ENCODE peak calls at places on chromosome 22, in six cellular contexts. C is dorsolateral prefrontal cortex; L is ovary; V is CD4-positive, alpha-beta T cell; Q is RWPE1; J is pancreas. S is an unnamed sample.
A peak's percentile ranks its signal among the peaks of the same experiment; 100 is the strongest.

GRCh38 chr22:17552737-17553136 is 10.6 kb upstream of the SLC25A18 start:
- DNase-seq in L (no peak), V (no peak), C (no peak), Q (no peak), J (no peak), S (peak; percentile 60)

GRCh38 chr22:31857247-31857646 is 87.1 kb upstream of the YWHAH start:
- DNase-seq in C (peak; percentile 77), J (peak; percentile 27), Q (no peak), L (no peak), V (no peak), S (no peak)

GRCh38 chr22:33474587-33474986 is 416.4 kb upstream of the SYN3 start:
- DNase-seq in C (no peak), Q (no peak), V (no peak), J (no peak), L (no peak), S (no peak)

GRCh38 chr22:34296456-34296855 is 376.2 kb upstream of the LARGE1 start:
- DNase-seq in V (no peak), J (no peak), L (no peak), C (no peak), Q (no peak), S (no peak)

GRCh38 chr22:26568207-26568706 is 21.7 kb downstream of the TPST2 start:
- DNase-seq in C (no peak), V (no peak), Q (peak; percentile 51), J (no peak), L (no peak), S (no peak)

GRCh38 chr22:24444251-24444650 is 16.9 kb downstream of the ADORA2A start:
- DNase-seq in Q (no peak), C (no peak), V (no peak), L (no peak), J (no peak), S (no peak)

GRCh38 chr22:28017859-28018258 is 98.8 kb upstream of the PITPNB start:
- DNase-seq in L (peak; percentile 27), Q (no peak), V (no peak), J (no peak), C (peak; percentile 37), S (peak; percentile 14)

GRCh38 chr22:40476341-40476740 is 105.9 kb downstream of the SGSM3 start:
- DNase-seq in J (no peak), V (no peak), L (no peak), C (no peak), Q (no peak), S (no peak)

GRCh38 chr22:23569291-23569690 is 10.8 kb downstream of the IGLL1 start:
- DNase-seq in Q (no peak), J (no peak), C (no peak), V (no peak), L (peak; percentile 28), S (no peak)

GRCh38 chr22:18110194-18110943 is at the start of gene TUBA8:
- DNase-seq in C (peak; percentile 87), J (peak; percentile 48), Q (peak; percentile 19), V (peak; percentile 15), L (peak; percentile 70), S (peak; percentile 84)

GRCh38 chr22:39592104-39593060 is 21.8 kb downstream of the CACNA1I start:
- DNase-seq in L (peak; percentile 90), C (no peak), J (peak; percentile 50), V (no peak), Q (peak; percentile 52), S (no peak)

GRCh38 chr22:49427341-49427740 is 400.3 kb downstream of the BRD1 start:
- DNase-seq in V (no peak), C (no peak), Q (no peak), L (no peak), J (no peak), S (no peak)

GRCh38 chr22:25095869-25096268 is 103.8 kb upstream of the CRYBB3 start:
- DNase-seq in Q (no peak), V (no peak), C (peak; percentile 54), L (no peak), J (no peak), S (no peak)

GRCh38 chr22:49922484-49922883 is 4.0 kb downstream of the CRELD2 start:
- DNase-seq in J (no peak), C (no peak), L (no peak), Q (no peak), V (no peak), S (no peak)

GRCh38 chr22:43270949-43271348 is 72.2 kb downstream of the SCUBE1 start:
- DNase-seq in J (no peak), L (no peak), C (no peak), V (no peak), Q (no peak), S (no peak)

GRCh38 chr22:39625554-39626537 is 55.3 kb downstream of the CACNA1I start:
- DNase-seq in J (no peak), L (no peak), Q (no peak), V (no peak), C (no peak), S (no peak)

GRCh38 chr22:22934543-22935055 is 47.0 kb downstream of the IGLL5 start:
- DNase-seq in L (no peak), J (no peak), Q (no peak), V (no peak), C (no peak), S (no peak)

GRCh38 chr22:49429066-49429465 is 398.6 kb downstream of the BRD1 start:
- DNase-seq in C (no peak), J (no peak), V (no peak), Q (no peak), L (no peak), S (no peak)

GRCh38 chr22:25114369-25115362 is 85.0 kb upstream of the CRYBB3 start:
- DNase-seq in Q (no peak), C (peak; percentile 15), V (no peak), J (no peak), L (no peak), S (no peak)

GRCh38 chr22:27718186-27719032 is 83.1 kb downstream of the MN1 start:
- DNase-seq in V (no peak), Q (peak; percentile 95), L (peak; percentile 61), C (peak; percentile 62), J (peak; percentile 18), S (peak; percentile 91)

GRCh38 chr22:40878937-40879336 is 17.0 kb upstream of the DNAJB7 start:
- DNase-seq in V (no peak), Q (no peak), L (no peak), C (no peak), J (no peak), S (no peak)

GRCh38 chr22:17847360-17848078 is 73.2 kb upstream of the BID start:
- DNase-seq in V (no peak), L (no peak), C (no peak), J (no peak), Q (no peak), S (no peak)

GRCh38 chr22:17095538-17095937 is 10.7 kb downstream of the IL17RA start:
- DNase-seq in V (no peak), J (no peak), L (no peak), Q (no peak), C (no peak), S (no peak)

GRCh38 chr22:49929553-49929979 is 11.1 kb downstream of the CRELD2 start:
- DNase-seq in L (peak; percentile 82), Q (peak; percentile 65), C (no peak), V (peak; percentile 78), J (peak; percentile 51), S (no peak)

GRCh38 chr22:30290679-30291333 is 1.5 kb upstream of the CASTOR1 start:
- DNase-seq in L (peak; percentile 90), Q (peak; percentile 64), V (no peak), J (peak; percentile 83), C (peak; percentile 81), S (peak; percentile 70)

GRCh38 chr22:45224988-45225731 is 15.5 kb downstream of the KIAA0930 start:
- DNase-seq in Q (no peak), J (no peak), V (no peak), C (peak; percentile 94), L (no peak), S (no peak)

GRCh38 chr22:20393705-20394476 is at the start of gene ZNF74:
- DNase-seq in Q (peak; percentile 57), L (peak; percentile 91), J (peak; percentile 89), V (peak; percentile 70), C (peak; percentile 91), S (peak; percentile 69)
- H3K27ac ChIP-seq in Q (peak within 1 kb of the TSS; percentile 69), L (peak within 1 kb of the TSS; percentile 22), J (peak within 1 kb of the TSS; percentile 55), V (peak within 1 kb of the TSS; percentile 64), C (peak within 1 kb of the TSS; percentile 40), S (peak within 1 kb of the TSS; percentile 63)

DNA sequence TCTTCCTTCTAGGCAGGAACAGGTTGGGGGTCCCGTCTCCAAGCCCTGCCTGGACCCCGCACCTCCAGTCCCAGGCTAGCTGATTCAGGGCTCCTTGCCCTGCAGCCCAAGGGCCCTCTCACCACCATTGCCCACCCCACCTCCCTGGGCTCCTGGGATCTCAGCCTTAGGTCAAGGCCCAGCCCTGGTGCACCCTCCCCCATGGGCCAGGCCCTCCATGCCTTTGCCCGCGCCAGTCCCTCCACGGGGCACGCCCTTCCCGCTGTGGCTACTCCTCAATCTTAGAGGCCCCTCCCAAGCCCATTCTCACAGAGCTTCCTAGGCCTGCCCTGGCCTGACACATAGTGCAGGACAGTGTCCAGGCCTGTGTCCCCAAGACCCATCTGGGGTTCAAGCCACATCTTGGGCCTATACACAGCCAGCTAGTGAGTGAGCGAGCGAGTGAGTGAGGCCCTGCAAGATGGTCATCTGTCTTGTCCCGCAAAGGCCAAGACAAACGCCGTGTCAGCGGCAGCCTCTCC is 6.9 kb downstream of the GP1BB start:
- DNase-seq in L (no peak), J (no peak), V (no peak), C (no peak), Q (no peak), S (no peak)
- H3K27ac ChIP-seq in L (no peak overlapping the region), J (no peak overlapping the region), V (no peak overlapping the region), C (no peak overlapping the region), Q (peak overlapping the region; percentile 14), S (no peak overlapping the region)

GRCh38 chr22:37896181-37896592 is 9.9 kb upstream of the MICALL1 start:
- DNase-seq in J (no peak), Q (peak; percentile 84), C (no peak), V (peak; percentile 18), L (no peak), S (no peak)

GRCh38 chr22:37896939-37897338 is 9.2 kb upstream of the MICALL1 start:
- DNase-seq in J (no peak), Q (no peak), L (no peak), C (no peak), V (no peak), S (no peak)

GRCh38 chr22:37894939-37895670 is 11.0 kb upstream of the MICALL1 start:
- DNase-seq in L (no peak), C (no peak), V (no peak), J (no peak), Q (no peak), S (no peak)

GRCh38 chr22:37898441-37899181 is 7.5 kb upstream of the MICALL1 start:
- DNase-seq in J (peak; percentile 78), L (no peak), V (no peak), Q (peak; percentile 61), C (peak; percentile 82), S (no peak)

DNA sequence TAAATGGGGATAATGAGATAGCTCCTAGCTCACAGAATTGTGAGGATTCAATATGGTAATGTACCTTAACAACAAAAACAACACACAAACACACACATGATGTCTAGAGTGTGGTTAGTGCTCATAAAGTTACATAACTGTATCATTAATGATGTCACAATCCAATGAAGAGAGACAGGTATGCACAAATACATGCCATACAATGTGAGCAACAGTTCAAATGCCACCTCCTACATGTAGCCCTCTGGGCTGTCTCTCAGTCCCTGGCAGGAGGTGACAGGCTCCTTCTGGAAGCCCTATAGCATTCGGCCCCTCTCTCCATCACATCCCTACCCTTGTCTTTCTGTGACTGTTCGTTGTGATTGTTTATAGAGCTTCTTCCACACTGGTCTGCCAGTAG is 8.3 kb upstream of the MICALL1 start:
- DNase-seq in L (no peak), V (no peak), C (no peak), Q (no peak), J (no peak), S (no peak)
- H3K27ac ChIP-seq in L (no peak overlapping the region), V (no peak overlapping the region), C (no peak overlapping the region), Q (peak overlapping the region; percentile 99), J (peak overlapping the region; percentile 70), S (no peak overlapping the region)

GRCh38 chr22:36470162-36470993 is 11.1 kb downstream of the TXN2 start:
- DNase-seq in C (peak; percentile 87), L (peak; percentile 84), J (peak; percentile 80), Q (peak; percentile 46), V (peak; percentile 75), S (peak; percentile 68)
- H3K27ac ChIP-seq in C (no peak overlapping the region), L (no peak overlapping the region), J (no peak overlapping the region), Q (peak overlapping the region; percentile 96), V (no peak overlapping the region), S (peak overlapping the region; percentile 92)